ENCODE peak calls at places on chromosomes 12 and 14, in eight cellular contexts. One of them, this sample, is unnamed.

GRCh38 chr14:81245771-81246170 is 25.0 kb upstream of the GTF2A1 start:
- DNase-seq in H7: no peak
- DNase-seq in AG04450: no peak
- DNase-seq in fibroblast of mammary gland: no peak
- DNase-seq in MG63: no peak
- DNase-seq in naive thymus-derived CD4-positive, alpha-beta T cell: no peak
- DNase-seq in CD8-positive, alpha-beta memory T cell: no peak
- DNase-seq in cardiac fibroblast: no peak
- DNase-seq in this sample: no peak

GRCh38 chr14:104744484-104744883 is 8.5 kb upstream of the SIVA1 start:
- DNase-seq in H7: no peak
- DNase-seq in AG04450: no peak
- DNase-seq in fibroblast of mammary gland: no peak
- DNase-seq in MG63: no peak
- DNase-seq in naive thymus-derived CD4-positive, alpha-beta T cell: no peak
- DNase-seq in CD8-positive, alpha-beta memory T cell: no peak
- DNase-seq in cardiac fibroblast: no peak
- DNase-seq in this sample: no peak

GRCh38 chr12:47820631-47821345 is 1.1 kb upstream of the HDAC7 start:
- DNase-seq in H7: peak
- DNase-seq in AG04450: peak
- DNase-seq in fibroblast of mammary gland: peak
- DNase-seq in MG63: peak
- DNase-seq in naive thymus-derived CD4-positive, alpha-beta T cell: no peak
- DNase-seq in CD8-positive, alpha-beta memory T cell: no peak
- DNase-seq in cardiac fibroblast: peak
- DNase-seq in this sample: no peak

GRCh38 chr14:74882103-74882920 is 596 bp downstream of the DLST start:
- DNase-seq in H7: peak
- DNase-seq in AG04450: no peak
- DNase-seq in fibroblast of mammary gland: peak
- DNase-seq in MG63: peak
- DNase-seq in naive thymus-derived CD4-positive, alpha-beta T cell: peak
- DNase-seq in CD8-positive, alpha-beta memory T cell: peak
- DNase-seq in cardiac fibroblast: peak
- DNase-seq in this sample: peak

GRCh38 chr14:97390031-97390729 is 593.0 kb downstream of the VRK1 start:
- DNase-seq in H7: no peak
- DNase-seq in AG04450: no peak
- DNase-seq in fibroblast of mammary gland: no peak
- DNase-seq in MG63: peak
- DNase-seq in naive thymus-derived CD4-positive, alpha-beta T cell: no peak
- DNase-seq in CD8-positive, alpha-beta memory T cell: no peak
- DNase-seq in cardiac fibroblast: no peak
- DNase-seq in this sample: no peak

GRCh38 chr14:28704153-28704552 is 62.4 kb upstream of the FOXG1 start:
- DNase-seq in H7: no peak
- DNase-seq in AG04450: no peak
- DNase-seq in fibroblast of mammary gland: peak
- DNase-seq in MG63: no peak
- DNase-seq in naive thymus-derived CD4-positive, alpha-beta T cell: no peak
- DNase-seq in CD8-positive, alpha-beta memory T cell: no peak
- DNase-seq in cardiac fibroblast: peak
- DNase-seq in this sample: no peak

GRCh38 chr12:88897723-88898122 is 317.5 kb upstream of the KITLG start:
- DNase-seq in H7: no peak
- DNase-seq in AG04450: no peak
- DNase-seq in fibroblast of mammary gland: peak
- DNase-seq in MG63: peak
- DNase-seq in naive thymus-derived CD4-positive, alpha-beta T cell: no peak
- DNase-seq in CD8-positive, alpha-beta memory T cell: no peak
- DNase-seq in cardiac fibroblast: peak
- DNase-seq in this sample: no peak

GRCh38 chr12:83318386-83318971 is 631.8 kb downstream of the TMTC2 start:
- DNase-seq in H7: no peak
- DNase-seq in AG04450: no peak
- DNase-seq in fibroblast of mammary gland: no peak
- DNase-seq in MG63: peak
- DNase-seq in naive thymus-derived CD4-positive, alpha-beta T cell: no peak
- DNase-seq in CD8-positive, alpha-beta memory T cell: no peak
- DNase-seq in cardiac fibroblast: no peak
- DNase-seq in this sample: no peak

GRCh38 chr14:23548351-23549318 is 2.9 kb downstream of the ZFHX2 start:
- DNase-seq in H7: peak
- DNase-seq in AG04450: no peak
- DNase-seq in fibroblast of mammary gland: peak
- DNase-seq in MG63: no peak
- DNase-seq in naive thymus-derived CD4-positive, alpha-beta T cell: no peak
- DNase-seq in CD8-positive, alpha-beta memory T cell: no peak
- DNase-seq in cardiac fibroblast: peak
- DNase-seq in this sample: no peak

GRCh38 chr12:18578191-18578590 is 159.6 kb downstream of the PLCZ1 start:
- DNase-seq in H7: no peak
- DNase-seq in AG04450: no peak
- DNase-seq in fibroblast of mammary gland: peak
- DNase-seq in MG63: no peak
- DNase-seq in naive thymus-derived CD4-positive, alpha-beta T cell: no peak
- DNase-seq in CD8-positive, alpha-beta memory T cell: no peak
- DNase-seq in cardiac fibroblast: peak
- DNase-seq in this sample: no peak

GRCh38 chr14:101879212-101880015 is 85.0 kb upstream of the DYNC1H1 start:
- DNase-seq in H7: no peak
- DNase-seq in AG04450: no peak
- DNase-seq in fibroblast of mammary gland: no peak
- DNase-seq in MG63: no peak
- DNase-seq in naive thymus-derived CD4-positive, alpha-beta T cell: no peak
- DNase-seq in CD8-positive, alpha-beta memory T cell: no peak
- DNase-seq in cardiac fibroblast: no peak
- DNase-seq in this sample: no peak
- H3K4me3 ChIP-seq in H7: no peak
- H3K4me3 ChIP-seq in AG04450: no peak
- H3K4me3 ChIP-seq in fibroblast of mammary gland: no peak
- H3K4me3 ChIP-seq in MG63: no peak
- H3K4me3 ChIP-seq in naive thymus-derived CD4-positive, alpha-beta T cell: no peak
- H3K4me3 ChIP-seq in CD8-positive, alpha-beta memory T cell: no peak
- H3K4me3 ChIP-seq in cardiac fibroblast: no peak
- H3K4me3 ChIP-seq in this sample: no peak

GRCh38 chr12:54413284-54414190 is 5.5 kb downstream of the ITGA5 start:
- DNase-seq in H7: no peak
- DNase-seq in AG04450: no peak
- DNase-seq in fibroblast of mammary gland: no peak
- DNase-seq in MG63: no peak
- DNase-seq in naive thymus-derived CD4-positive, alpha-beta T cell: peak
- DNase-seq in CD8-positive, alpha-beta memory T cell: peak
- DNase-seq in cardiac fibroblast: no peak
- DNase-seq in this sample: peak

GRCh38 chr12:54414191-54414525 is 4.9 kb downstream of the ITGA5 start:
- DNase-seq in H7: no peak
- DNase-seq in AG04450: no peak
- DNase-seq in fibroblast of mammary gland: no peak
- DNase-seq in MG63: no peak
- DNase-seq in naive thymus-derived CD4-positive, alpha-beta T cell: no peak
- DNase-seq in CD8-positive, alpha-beta memory T cell: no peak
- DNase-seq in cardiac fibroblast: no peak
- DNase-seq in this sample: no peak

GRCh38 chr12:54412786-54413185 is 6.3 kb downstream of the ITGA5 start:
- DNase-seq in H7: no peak
- DNase-seq in AG04450: no peak
- DNase-seq in fibroblast of mammary gland: no peak
- DNase-seq in MG63: no peak
- DNase-seq in naive thymus-derived CD4-positive, alpha-beta T cell: no peak
- DNase-seq in CD8-positive, alpha-beta memory T cell: no peak
- DNase-seq in cardiac fibroblast: no peak
- DNase-seq in this sample: no peak

GRCh38 chr12:54411398-54412241 is 7.4 kb downstream of the ITGA5 start:
- DNase-seq in H7: peak
- DNase-seq in AG04450: peak
- DNase-seq in fibroblast of mammary gland: peak
- DNase-seq in MG63: peak
- DNase-seq in naive thymus-derived CD4-positive, alpha-beta T cell: peak
- DNase-seq in CD8-positive, alpha-beta memory T cell: peak
- DNase-seq in cardiac fibroblast: peak
- DNase-seq in this sample: no peak

DNA sequence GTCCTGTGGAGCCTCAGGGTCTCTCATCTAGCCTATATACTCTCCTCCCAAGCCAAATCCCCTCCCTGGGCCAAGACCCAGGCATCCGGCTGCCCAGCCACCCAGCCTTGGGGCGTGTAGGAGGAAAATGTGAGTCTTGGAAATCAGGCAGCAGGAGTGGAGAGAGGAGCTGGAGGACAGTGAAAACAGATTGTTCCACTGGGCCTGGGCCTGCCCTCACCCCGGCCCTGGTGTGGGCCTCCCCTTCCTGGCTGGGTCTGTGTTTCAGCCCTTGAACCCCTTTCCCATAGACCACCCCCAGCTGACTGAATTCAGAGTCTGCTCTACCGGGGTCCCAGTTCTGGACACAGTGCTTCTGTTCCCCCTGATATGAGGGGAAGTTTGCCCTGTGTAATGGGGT is 6.7 kb downstream of the ITGA5 start:
- DNase-seq in H7: peak
- DNase-seq in AG04450: no peak
- DNase-seq in fibroblast of mammary gland: no peak
- DNase-seq in MG63: no peak
- DNase-seq in naive thymus-derived CD4-positive, alpha-beta T cell: no peak
- DNase-seq in CD8-positive, alpha-beta memory T cell: no peak
- DNase-seq in cardiac fibroblast: no peak
- DNase-seq in this sample: no peak
- H3K4me3 ChIP-seq in H7: no peak
- H3K4me3 ChIP-seq in AG04450: no peak
- H3K4me3 ChIP-seq in fibroblast of mammary gland: no peak
- H3K4me3 ChIP-seq in MG63: no peak
- H3K4me3 ChIP-seq in naive thymus-derived CD4-positive, alpha-beta T cell: peak
- H3K4me3 ChIP-seq in CD8-positive, alpha-beta memory T cell: peak
- H3K4me3 ChIP-seq in cardiac fibroblast: no peak
- H3K4me3 ChIP-seq in this sample: no peak

GRCh38 chr12:6311822-6312528 is 1.5 kb downstream of the PLEKHG6 start:
- DNase-seq in H7: no peak
- DNase-seq in AG04450: no peak
- DNase-seq in fibroblast of mammary gland: no peak
- DNase-seq in MG63: no peak
- DNase-seq in naive thymus-derived CD4-positive, alpha-beta T cell: no peak
- DNase-seq in CD8-positive, alpha-beta memory T cell: no peak
- DNase-seq in cardiac fibroblast: no peak
- DNase-seq in this sample: no peak

GRCh38 chr12:6312529-6313325 is 2.2 kb downstream of the PLEKHG6 start:
- DNase-seq in H7: peak
- DNase-seq in AG04450: no peak
- DNase-seq in fibroblast of mammary gland: no peak
- DNase-seq in MG63: peak
- DNase-seq in naive thymus-derived CD4-positive, alpha-beta T cell: no peak
- DNase-seq in CD8-positive, alpha-beta memory T cell: no peak
- DNase-seq in cardiac fibroblast: peak
- DNase-seq in this sample: peak

GRCh38 chr12:6314776-6315175 is 4.3 kb downstream of the PLEKHG6 start:
- DNase-seq in H7: no peak
- DNase-seq in AG04450: no peak
- DNase-seq in fibroblast of mammary gland: no peak
- DNase-seq in MG63: no peak
- DNase-seq in naive thymus-derived CD4-positive, alpha-beta T cell: no peak
- DNase-seq in CD8-positive, alpha-beta memory T cell: no peak
- DNase-seq in cardiac fibroblast: no peak
- DNase-seq in this sample: no peak

GRCh38 chr12:6315184-6315583 is 4.7 kb downstream of the PLEKHG6 start:
- DNase-seq in H7: no peak
- DNase-seq in AG04450: no peak
- DNase-seq in fibroblast of mammary gland: no peak
- DNase-seq in MG63: no peak
- DNase-seq in naive thymus-derived CD4-positive, alpha-beta T cell: no peak
- DNase-seq in CD8-positive, alpha-beta memory T cell: no peak
- DNase-seq in cardiac fibroblast: no peak
- DNase-seq in this sample: no peak

DNA sequence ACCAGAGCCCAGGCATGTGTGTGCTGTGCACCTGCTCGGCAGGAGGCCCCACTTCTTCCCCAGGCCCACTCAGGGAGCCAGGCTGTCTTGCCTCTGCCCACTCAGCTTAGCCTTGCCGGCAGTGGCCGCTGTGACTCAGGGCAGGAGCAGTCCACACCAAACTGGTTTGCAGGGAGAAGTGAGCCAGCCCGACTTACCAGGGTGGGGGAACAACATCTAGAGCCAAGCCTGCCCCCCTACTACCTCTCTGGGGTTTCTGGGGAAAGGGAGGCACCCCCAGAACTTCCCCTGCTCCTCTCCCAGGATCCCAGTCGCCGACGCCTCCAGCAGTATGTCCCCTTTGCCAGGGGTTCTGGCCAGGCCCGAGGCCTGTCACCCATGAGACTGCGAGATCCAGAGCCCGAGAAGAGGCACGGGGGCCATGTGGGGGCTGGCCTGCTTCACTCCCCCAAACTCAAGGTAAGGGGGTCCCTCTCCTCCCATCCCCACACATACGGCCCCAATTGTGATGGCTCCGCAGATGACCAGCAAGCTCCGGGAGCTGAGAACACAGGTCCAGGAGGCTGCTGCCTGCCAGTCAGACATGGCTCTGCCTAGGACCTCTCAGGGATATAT is 3.0 kb downstream of the PLEKHG6 start:
- DNase-seq in H7: no peak
- DNase-seq in AG04450: no peak
- DNase-seq in fibroblast of mammary gland: no peak
- DNase-seq in MG63: no peak
- DNase-seq in naive thymus-derived CD4-positive, alpha-beta T cell: no peak
- DNase-seq in CD8-positive, alpha-beta memory T cell: no peak
- DNase-seq in cardiac fibroblast: no peak
- DNase-seq in this sample: no peak
- H3K4me3 ChIP-seq in H7: no peak
- H3K4me3 ChIP-seq in AG04450: no peak
- H3K4me3 ChIP-seq in fibroblast of mammary gland: no peak
- H3K4me3 ChIP-seq in MG63: no peak
- H3K4me3 ChIP-seq in naive thymus-derived CD4-positive, alpha-beta T cell: no peak
- H3K4me3 ChIP-seq in CD8-positive, alpha-beta memory T cell: no peak
- H3K4me3 ChIP-seq in cardiac fibroblast: no peak
- H3K4me3 ChIP-seq in this sample: no peak

GRCh38 chr12:103373088-103373523 is 122.7 kb downstream of the C12orf42 start:
- DNase-seq in H7: no peak
- DNase-seq in AG04450: no peak
- DNase-seq in fibroblast of mammary gland: no peak
- DNase-seq in MG63: no peak
- DNase-seq in naive thymus-derived CD4-positive, alpha-beta T cell: peak
- DNase-seq in CD8-positive, alpha-beta memory T cell: no peak
- DNase-seq in cardiac fibroblast: no peak
- DNase-seq in this sample: no peak
- H3K4me3 ChIP-seq in H7: no peak
- H3K4me3 ChIP-seq in AG04450: no peak
- H3K4me3 ChIP-seq in fibroblast of mammary gland: no peak
- H3K4me3 ChIP-seq in MG63: no peak
- H3K4me3 ChIP-seq in naive thymus-derived CD4-positive, alpha-beta T cell: no peak
- H3K4me3 ChIP-seq in CD8-positive, alpha-beta memory T cell: no peak
- H3K4me3 ChIP-seq in cardiac fibroblast: no peak
- H3K4me3 ChIP-seq in this sample: no peak

GRCh38 chr14:95535226-95536021 is 574 bp downstream of the GLRX5 start:
- DNase-seq in H7: peak
- DNase-seq in AG04450: no peak
- DNase-seq in fibroblast of mammary gland: no peak
- DNase-seq in MG63: no peak
- DNase-seq in naive thymus-derived CD4-positive, alpha-beta T cell: no peak
- DNase-seq in CD8-positive, alpha-beta memory T cell: no peak
- DNase-seq in cardiac fibroblast: no peak
- DNase-seq in this sample: no peak
- H3K4me3 ChIP-seq in H7: peak
- H3K4me3 ChIP-seq in AG04450: peak
- H3K4me3 ChIP-seq in fibroblast of mammary gland: peak
- H3K4me3 ChIP-seq in MG63: peak
- H3K4me3 ChIP-seq in naive thymus-derived CD4-positive, alpha-beta T cell: peak
- H3K4me3 ChIP-seq in CD8-positive, alpha-beta memory T cell: peak
- H3K4me3 ChIP-seq in cardiac fibroblast: peak
- H3K4me3 ChIP-seq in this sample: peak